ENCODE peak calls at places on chromosomes 11 and 22, in six cellular contexts. W is cardiac fibroblast, K is colonic mucosa, Z is SK-N-DZ, S is lower leg skin, A is A549. R is an unnamed sample.

GRCh38 chr11:64095949-64096348 is 60.2 kb downstream of the FLRT1 start:
- DNase-seq in A (no peak), W (no peak), S (no peak), K (no peak), Z (no peak), R (no peak)

GRCh38 chr11:117391181-117391580 is 63.5 kb downstream of the CEP164 start:
- DNase-seq in K (no peak), Z (no peak), A (no peak), W (no peak), S (no peak), R (no peak)

GRCh38 chr11:120528749-120529148 is 17.2 kb downstream of the GRIK4 start:
- DNase-seq in K (no peak), S (no peak), A (no peak), Z (no peak), W (no peak), R (no peak)

GRCh38 chr22:31626427-31627150 is 35.4 kb downstream of the PISD start:
- DNase-seq in Z (no peak), W (peak; percentile 68), A (no peak), K (no peak), S (no peak), R (no peak)

GRCh38 chr11:32396991-32397390 is 38.3 kb downstream of the WT1 start:
- DNase-seq in K (no peak), W (peak; percentile 73), Z (no peak), S (no peak), A (no peak), R (no peak)

GRCh38 chr22:36221799-36222751 is 17.3 kb downstream of the APOL2 start:
- DNase-seq in S (no peak), K (peak; percentile 41), Z (no peak), A (peak; percentile 39), W (peak; percentile 53), R (no peak)

GRCh38 chr11:75626692-75627536 is 41.9 kb downstream of the MAP6 start:
- DNase-seq in A (no peak), S (no peak), K (no peak), Z (peak; percentile 97), W (no peak), R (no peak)

GRCh38 chr22:39927544-39927943 is 26.7 kb downstream of the GRAP2 start:
- DNase-seq in S (no peak), A (no peak), Z (no peak), W (no peak), K (no peak), R (no peak)

GRCh38 chr22:42879371-42880021 is 22.4 kb upstream of the ARFGAP3 start:
- DNase-seq in Z (no peak), S (no peak), W (no peak), A (no peak), K (no peak), R (no peak)

GRCh38 chr11:78212586-78213371 is 24.1 kb downstream of the USP35 start:
- DNase-seq in S (no peak), A (no peak), K (no peak), W (peak; percentile 43), Z (no peak), R (no peak)

GRCh38 chr11:11349870-11350325 is 3.2 kb downstream of the CSNK2A3 start:
- DNase-seq in W (peak; percentile 93), A (no peak), Z (no peak), S (no peak), K (peak; percentile 18), R (peak; percentile 33)

GRCh38 chr11:119374632-119375394 is 6.7 kb downstream of the USP2 start:
- DNase-seq in A (no peak), Z (peak; percentile 53), W (no peak), S (peak; percentile 12), K (no peak), R (no peak)

GRCh38 chr22:39343259-39344045 is 6.3 kb upstream of the SYNGR1 start:
- DNase-seq in A (peak; percentile 61), K (peak; percentile 61), S (peak; percentile 55), Z (peak; percentile 67), W (peak; percentile 73), R (no peak)

GRCh38 chr11:93623179-93623578 is 38.3 kb upstream of the CEP295 start:
- DNase-seq in A (no peak), K (no peak), Z (peak; percentile 35), W (no peak), S (no peak), R (no peak)

GRCh38 chr11:35237860-35238715 is 99.1 kb downstream of the CD44 start:
- DNase-seq in A (peak; percentile 72), Z (peak; percentile 77), W (peak; percentile 40), S (peak; percentile 44), K (peak; percentile 61), R (no peak)

GRCh38 chr11:57491371-57492061 is 24.0 kb downstream of the SLC43A1 start:
- DNase-seq in S (no peak), W (peak; percentile 52), A (peak; percentile 48), Z (peak; percentile 43), K (peak; percentile 53), R (no peak)

GRCh38 chr11:12717851-12718291 is 43.6 kb downstream of the TEAD1 start:
- DNase-seq in A (no peak), K (no peak), W (no peak), Z (no peak), S (no peak), R (no peak)

GRCh38 chr11:125001073-125001764 is 47.2 kb downstream of the CCDC15 start:
- DNase-seq in K (no peak), Z (no peak), S (no peak), A (no peak), W (no peak), R (no peak)

GRCh38 chr11:61717286-61718033 is 35.0 kb upstream of the MYRF start:
- DNase-seq in S (no peak), K (no peak), Z (no peak), A (no peak), W (no peak), R (no peak)

GRCh38 chr11:9568854-9569587 is 4.4 kb upstream of the WEE1 start:
- DNase-seq in A (peak; percentile 90), K (peak; percentile 94), W (peak; percentile 95), Z (no peak), S (peak; percentile 86), R (peak; percentile 26)

GRCh38 chr11:123338266-123338800 is 91.7 kb upstream of the GRAMD1B start:
- DNase-seq in A (no peak), S (no peak), K (no peak), Z (peak; percentile 51), W (no peak), R (no peak)

GRCh38 chr11:102810943-102811528 is 13.1 kb upstream of the MMP1 start:
- DNase-seq in A (peak; percentile 12), W (no peak), K (no peak), Z (no peak), S (no peak), R (no peak)

GRCh38 chr22:45007946-45008852 is 1.6 kb downstream of the PHF21B start:
- DNase-seq in S (no peak), W (no peak), A (peak; percentile 43), Z (peak; percentile 35), K (no peak), R (no peak)

GRCh38 chr11:19595840-19596751 is 116.5 kb upstream of the NAV2 start:
- DNase-seq in K (peak; percentile 25), W (peak; percentile 81), Z (no peak), A (peak; percentile 38), S (peak; percentile 26), R (no peak)

GRCh38 chr11:46958777-46959176 is 22.2 kb downstream of the CSTPP1 start:
- DNase-seq in Z (no peak), W (no peak), K (no peak), S (no peak), A (no peak), R (no peak)

GRCh38 chr22:42142771-42143461 is 12.3 kb upstream of the CYP2D6 start:
- DNase-seq in Z (no peak), A (no peak), K (no peak), S (no peak), W (no peak), R (no peak)

GRCh38 chr22:40312050-40312449 is 34.2 kb upstream of the ADSL start:
- DNase-seq in Z (no peak), W (no peak), A (no peak), S (no peak), K (no peak), R (no peak)

GRCh38 chr11:2248242-2248641 is 22.1 kb downstream of the ASCL2 start:
- DNase-seq in S (no peak), A (no peak), Z (no peak), K (peak; percentile 13), W (no peak), R (no peak)

GRCh38 chr11:33552756-33553155 is 147.9 kb downstream of the C11orf91 start:
- DNase-seq in A (no peak), K (no peak), W (no peak), S (no peak), Z (no peak), R (no peak)

GRCh38 chr22:33112606-33113005 is 54.4 kb upstream of the SYN3 start:
- DNase-seq in A (no peak), S (no peak), Z (no peak), W (no peak), K (no peak), R (no peak)

GRCh38 chr11:8832571-8833260 is 78.3 kb upstream of the AKIP1 start:
- DNase-seq in S (no peak), Z (peak; percentile 40), W (peak; percentile 74), K (no peak), A (no peak), R (no peak)

GRCh38 chr11:2931771-2932738 is 2.8 kb upstream of the PHLDA2 start:
- DNase-seq in A (no peak), S (no peak), Z (no peak), K (peak; percentile 26), W (no peak), R (no peak)

R was measured in tibial nerve.